ENCODE peak calls at places on chromosomes 13 and 19, in five cellular contexts. P is GM12878, Y is HepG2, M is K562, S is H1. R is an unnamed sample.

GRCh38 chr19:6059996-6060599 is 50.2 kb downstream of the RFX2 start:
- DNase-seq in P (no peak), Y (no peak), M (no peak), S (no peak), R (no peak)

GRCh38 chr19:10419200-10419645 is 1.1 kb upstream of the PDE4A start:
- DNase-seq in P (no peak), Y (no peak), M (peak), S (no peak), R (no peak)

GRCh38 chr19:14406645-14407331 is 12.4 kb downstream of the DDX39A start:
- DNase-seq in P (no peak), Y (no peak), M (peak), S (no peak), R (no peak)

GRCh38 chr13:71054358-71054757 is 812.6 kb downstream of the DACH1 start:
- DNase-seq in P (no peak), Y (no peak), M (no peak), S (no peak), R (no peak)

GRCh38 chr13:89486065-89486464 is 1814.9 kb downstream of the SLITRK5 start:
- DNase-seq in P (no peak), Y (no peak), M (no peak), S (no peak), R (no peak)

GRCh38 chr19:35975608-35976214 is 19.3 kb upstream of the SDHAF1 start:
- DNase-seq in P (no peak), Y (no peak), M (peak), S (peak), R (peak)

GRCh38 chr19:35013047-35013819 is 13.1 kb downstream of the GRAMD1A start:
- DNase-seq in P (no peak), Y (peak), M (peak), S (peak), R (peak)

GRCh38 chr19:33093420-33094210 is 12.6 kb downstream of the GPATCH1 start:
- DNase-seq in P (no peak), Y (no peak), M (peak), S (no peak), R (no peak)

GRCh38 chr19:55647732-55648656 is at the start of gene CCDC106:
- DNase-seq in P (no peak), Y (peak), M (peak), S (peak), R (peak)

GRCh38 chr13:60331249-60332012 is 65.6 kb upstream of the TDRD3 start:
- DNase-seq in P (no peak), Y (no peak), M (no peak), S (no peak), R (no peak)

GRCh38 chr19:17681505-17682125 is 6.5 kb downstream of the UNC13A start:
- DNase-seq in P (no peak), Y (no peak), M (peak), S (peak), R (peak)

GRCh38 chr19:47707135-47707925 is 5.9 kb upstream of the EHD2 start:
- DNase-seq in P (peak), Y (peak), M (peak), S (peak), R (peak)

GRCh38 chr13:47816835-47817234 is 184.2 kb downstream of the SUCLA2 start:
- DNase-seq in P (no peak), Y (no peak), M (no peak), S (no peak), R (peak)

GRCh38 chr13:93147293-93147645 is 79.3 kb upstream of the GPC6 start:
- DNase-seq in P (no peak), Y (no peak), M (no peak), S (no peak), R (no peak)

GRCh38 chr13:65497265-65497664 is 1732.9 kb downstream of the PCDH9 start:
- DNase-seq in P (no peak), Y (no peak), M (no peak), S (no peak), R (no peak)

GRCh38 chr19:9109959-9110358 is 2.7 kb upstream of the OR7G2 start:
- DNase-seq in P (no peak), Y (peak), M (no peak), S (no peak), R (no peak)

GRCh38 chr13:40943073-40943472 is 76.0 kb downstream of the ELF1 start:
- DNase-seq in P (no peak), Y (no peak), M (no peak), S (no peak), R (no peak)

GRCh38 chr19:31448221-31448657 is 99.0 kb upstream of the TSHZ3 start:
- DNase-seq in P (no peak), Y (no peak), M (no peak), S (no peak), R (no peak)

GRCh38 chr19:23286477-23286876 is 36.3 kb upstream of the ZNF724 start:
- DNase-seq in P (no peak), Y (no peak), M (no peak), S (peak), R (peak)

GRCh38 chr19:49862411-49863253 is 4.7 kb downstream of the PNKP start:
- DNase-seq in P (no peak), Y (peak), M (peak), S (peak), R (peak)

GRCh38 chr19:7515091-7515470 is 822 bp upstream of the ZNF358 start:
- DNase-seq in P (no peak), Y (no peak), M (no peak), S (no peak), R (no peak)

GRCh38 chr13:96119921-96120320 is 30.0 kb downstream of the HS6ST3 start:
- DNase-seq in P (no peak), Y (no peak), M (no peak), S (no peak), R (no peak)

GRCh38 chr13:76397413-76397812 is 488.8 kb downstream of the KCTD12 start:
- DNase-seq in P (no peak), Y (no peak), M (no peak), S (no peak), R (no peak)

GRCh38 chr19:18460313-18460712 is 22.4 kb upstream of the ISYNA1 start:
- DNase-seq in P (no peak), Y (no peak), M (no peak), S (no peak), R (no peak)

GRCh38 chr13:45847554-45848224 is 3.9 kb downstream of the SIAH3 start:
- DNase-seq in P (no peak), Y (no peak), M (no peak), S (no peak), R (no peak)
- TF ChIP-seq ATF2 in P (no peak), Y (no peak), M (no peak), S (no peak), R (no peak)

GRCh38 chr13:91722267-91722884 is 324.0 kb downstream of the GPC5 start:
- DNase-seq in P (no peak), Y (no peak), M (peak), S (no peak), R (no peak)
- TF ChIP-seq CTCF in P (peak), Y (peak), M (peak), S (peak), R (peak)

GRCh38 chr13:30997697-30998547 is 65.5 kb downstream of the TEX26 start:
- DNase-seq in P (no peak), Y (no peak), M (no peak), S (no peak), R (no peak)
- TF ChIP-seq ATF2 in P (no peak), Y (no peak), M (no peak), S (no peak), R (no peak)

DNA sequence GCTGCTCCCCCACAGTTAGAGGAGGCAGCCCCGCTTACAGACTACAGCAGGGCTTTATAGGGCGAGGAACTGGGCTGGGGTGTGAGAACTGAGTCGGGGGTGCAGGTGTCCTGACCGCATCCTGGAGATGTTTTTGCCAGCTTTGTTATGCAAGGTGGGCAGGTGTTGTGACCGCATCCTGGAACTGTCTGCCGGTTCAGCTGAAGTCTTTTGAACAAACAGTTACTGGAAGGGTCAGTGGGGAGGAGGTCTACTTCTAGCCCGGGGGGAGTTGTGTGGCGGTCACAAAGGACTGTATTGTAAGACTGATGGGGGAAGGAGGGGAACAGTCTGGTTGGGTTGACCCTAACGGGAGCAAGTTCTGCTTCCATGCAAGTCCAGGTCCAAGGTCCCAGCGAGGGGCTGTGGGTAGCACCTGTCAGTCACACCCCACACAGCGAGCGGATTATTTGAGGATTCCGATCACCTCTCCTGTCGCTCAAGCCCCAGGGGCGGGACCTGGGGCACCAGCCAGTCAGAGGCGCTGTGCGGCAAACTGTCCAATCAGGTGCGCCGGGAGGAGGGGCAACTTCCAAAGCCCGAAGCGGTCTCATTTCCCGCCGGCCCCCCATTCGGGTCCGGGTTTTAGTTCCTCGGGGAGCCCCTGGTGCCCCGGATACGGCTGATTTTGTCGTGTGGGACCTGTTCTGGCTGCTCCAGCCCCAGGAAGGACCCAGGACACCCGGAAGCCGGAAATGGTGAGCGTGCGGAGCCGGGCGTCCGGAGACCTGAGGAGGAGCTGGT is at the start of gene ZNF101:
- DNase-seq in P (peak), Y (peak), M (peak), S (peak), R (peak)
- TF ChIP-seq CTCF in P (no peak), Y (peak), M (no peak), S (no peak), R (no peak)

GRCh38 chr13:84362777-84363176 is 480.5 kb upstream of the SLITRK1 start:
- DNase-seq in P (no peak), Y (no peak), M (no peak), S (no peak), R (no peak)
- TF ChIP-seq ATF2 in P (no peak), Y (no peak), M (no peak), S (no peak), R (no peak)

GRCh38 chr13:31174018-31174417 is 12.3 kb upstream of the HSPH1 start:
- DNase-seq in P (no peak), Y (peak), M (no peak), S (no peak), R (no peak)
- TF ChIP-seq CTCF in P (no peak), Y (peak), M (peak), S (no peak), R (no peak)

GRCh38 chr19:57825501-57825900 is 4.6 kb upstream of the ZNF587B start:
- DNase-seq in P (no peak), Y (no peak), M (no peak), S (no peak), R (no peak)

GRCh38 chr19:57818378-57818777 is 3.7 kb upstream of the ZNF552 start:
- DNase-seq in P (no peak), Y (peak), M (no peak), S (no peak), R (no peak)

GRCh38 chr19:57817976-57818375 is 3.3 kb upstream of the ZNF552 start:
- DNase-seq in P (no peak), Y (no peak), M (no peak), S (no peak), R (no peak)

GRCh38 chr19:57816652-57817051 is 1.9 kb upstream of the ZNF552 start:
- DNase-seq in P (no peak), Y (no peak), M (no peak), S (no peak), R (no peak)

DNA sequence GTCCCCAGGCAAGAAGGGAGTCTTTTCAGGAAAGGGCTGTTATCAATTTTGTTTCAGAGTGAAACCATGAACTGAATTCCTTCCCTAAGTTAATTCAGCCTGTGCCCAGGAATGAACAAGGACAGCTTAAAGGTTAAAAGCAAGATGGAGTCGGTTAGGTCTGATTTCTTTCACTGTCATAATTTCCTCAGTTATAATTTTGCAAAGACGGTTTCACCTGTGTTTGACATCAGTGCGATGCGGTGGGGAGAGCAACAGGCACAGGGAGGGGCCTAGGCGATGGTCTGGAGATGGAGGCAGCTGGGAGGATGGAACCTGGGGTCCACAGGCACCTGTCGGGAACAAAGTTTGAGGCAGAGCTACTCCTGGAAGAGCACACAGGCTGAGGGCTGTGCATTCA is 5.9 kb upstream of the ZNF552 start:
- DNase-seq in P (no peak), Y (no peak), M (no peak), S (no peak), R (no peak)
- TF ChIP-seq ATF2 in P (no peak), Y (no peak), M (no peak), S (no peak), R (no peak)

GRCh38 chr13:27336005-27336673 is 65.5 kb downstream of the RASL11A start:
- DNase-seq in P (no peak), Y (no peak), M (no peak), S (no peak), R (no peak)

GRCh38 chr13:27341616-27342015 is 71.0 kb downstream of the RASL11A start:
- DNase-seq in P (no peak), Y (no peak), M (peak), S (no peak), R (no peak)

GRCh38 chr13:27338207-27338606 is 67.6 kb downstream of the RASL11A start:
- DNase-seq in P (no peak), Y (no peak), M (no peak), S (no peak), R (no peak)

GRCh38 chr13:27338816-27339215 is 68.2 kb downstream of the RASL11A start:
- DNase-seq in P (no peak), Y (peak), M (peak), S (no peak), R (peak)

GRCh38 chr13:27339299-27339698 is 68.7 kb downstream of the RASL11A start:
- DNase-seq in P (no peak), Y (peak), M (peak), S (peak), R (peak)
- TF ChIP-seq CTCF in P (peak), Y (peak), M (peak), S (peak), R (peak)

GRCh38 chr19:532578-533484 is 1.3 kb downstream of the CDC34 start:
- DNase-seq in P (no peak), Y (peak), M (peak), S (peak), R (peak)
- TF ChIP-seq ATF2 in P (no peak), Y (no peak), M (no peak), S (no peak), R (no peak)